ENCODE peak calls at places on chromosomes 3 and 15, in six cellular contexts. S is neural progenitor cell, I is HCT116, P is PC-3, K is GM23338, J is OCI-LY7. V is an unnamed sample.

GRCh38 chr3:9250236-9250635 is 790 bp upstream of the SRGAP3 start:
- DNase-seq in I (no peak), P (no peak), K (peak; percentile 51), S (peak; percentile 28), J (no peak), V (no peak)

GRCh38 chr15:92941668-92942067 is 41.5 kb downstream of the CHD2 start:
- DNase-seq in P (no peak), J (no peak), S (no peak), I (no peak), K (no peak), V (no peak)

GRCh38 chr15:52558196-52558595 is 10.6 kb downstream of the ARPP19 start:
- DNase-seq in S (no peak), P (no peak), K (no peak), J (no peak), I (no peak), V (no peak)

GRCh38 chr15:41936649-41937567 is 35.4 kb downstream of the EHD4 start:
- DNase-seq in J (no peak), P (no peak), K (no peak), S (no peak), I (no peak), V (no peak)

GRCh38 chr15:98480858-98481257 is 167.5 kb upstream of the IGF1R start:
- DNase-seq in P (no peak), S (no peak), I (no peak), K (no peak), J (no peak), V (no peak)

GRCh38 chr3:188916934-188917391 is 254.8 kb upstream of the TPRG1 start:
- DNase-seq in P (no peak), J (peak; percentile 78), K (no peak), I (no peak), S (no peak), V (no peak)

GRCh38 chr3:183438749-183439148 is 10.3 kb upstream of the MCF2L2 start:
- DNase-seq in P (no peak), S (no peak), I (no peak), J (no peak), K (no peak), V (no peak)

GRCh38 chr15:68574629-68575028 is 4.2 kb upstream of the CORO2B start:
- DNase-seq in K (no peak), S (no peak), I (no peak), P (no peak), J (no peak), V (no peak)

GRCh38 chr3:33490641-33491241 is 50.5 kb upstream of the UBP1 start:
- DNase-seq in K (no peak), I (no peak), P (no peak), S (no peak), J (peak; percentile 2), V (no peak)

GRCh38 chr3:10955694-10956453 is 36.7 kb upstream of the SLC6A1 start:
- DNase-seq in P (no peak), S (no peak), K (no peak), I (no peak), J (no peak), V (no peak)

GRCh38 chr15:55224892-55225291 is 28.2 kb upstream of the RSL24D1 start:
- DNase-seq in S (no peak), J (no peak), P (no peak), K (no peak), I (no peak), V (no peak)

DNA sequence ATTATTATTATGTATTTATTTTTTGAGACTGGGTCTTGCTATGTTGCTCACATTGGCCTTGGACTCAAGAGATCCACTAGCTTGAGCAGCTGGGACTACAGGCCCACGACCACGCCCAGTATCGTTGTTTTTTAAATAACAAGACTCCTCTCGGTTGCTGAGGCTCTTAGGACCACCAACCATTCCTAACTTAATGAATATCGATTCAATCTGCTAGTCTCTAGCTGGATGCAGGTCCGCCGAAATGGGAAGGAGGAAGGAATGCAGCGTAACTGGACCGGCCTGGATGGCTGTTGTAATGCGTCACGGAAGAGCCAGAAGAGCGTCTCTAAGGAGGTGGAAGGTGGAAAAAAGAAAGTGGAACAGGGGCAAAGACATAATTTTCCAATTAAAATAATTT is 1.7 kb downstream of the ANXA2 start:
- DNase-seq in P (peak; percentile 34), I (no peak), S (no peak), J (no peak), K (peak; percentile 81), V (no peak)
- H3K27ac ChIP-seq in P (peak overlapping the region; percentile 98), I (peak overlapping the region; percentile 96), S (no peak overlapping the region), J (no peak overlapping the region), K (no peak overlapping the region), V (no peak overlapping the region)

DNA sequence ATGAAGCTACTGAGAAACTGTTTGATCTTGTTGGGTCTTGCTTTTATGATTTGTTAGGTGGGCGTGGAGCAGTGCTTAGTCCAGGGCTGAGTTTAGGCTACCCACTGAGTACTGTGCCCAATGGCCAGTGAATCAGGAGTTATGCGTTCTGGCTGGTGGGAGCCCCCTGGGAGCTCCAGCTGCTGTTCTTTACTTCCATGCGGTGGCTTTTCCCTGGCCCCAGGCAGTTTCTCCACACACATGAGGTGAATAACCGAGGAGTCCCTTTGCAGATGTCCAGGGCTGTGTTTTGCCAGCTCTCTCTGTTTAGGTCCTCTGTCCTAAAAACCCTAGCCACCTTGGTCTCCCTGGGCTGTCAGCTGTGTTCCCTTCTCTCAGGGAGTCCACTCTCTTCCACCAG is 106.5 kb downstream of the KLF13 start:
- DNase-seq in J (no peak), I (no peak), S (no peak), P (no peak), K (no peak), V (no peak)
- TF ChIP-seq EZH2phosphoT487 in J (no peak), I (no peak), S (no peak), P (no peak), K (no peak), V (no peak)

GRCh38 chr3:185724761-185725160 is 100.1 kb downstream of the IGF2BP2 start:
- DNase-seq in P (no peak), I (no peak), S (peak; percentile 38), K (peak; percentile 52), J (no peak), V (no peak)
- H3K4me1 ChIP-seq in P (peaks cover 35% of the 10 kb centered on the region), I (peaks cover 17% of the 10 kb centered on the region), S (peaks cover 38% of the 10 kb centered on the region), K (peaks cover 61% of the 10 kb centered on the region), J (no peaks in the 10 kb centered on the region), V (peaks cover 12% of the 10 kb centered on the region)

DNA sequence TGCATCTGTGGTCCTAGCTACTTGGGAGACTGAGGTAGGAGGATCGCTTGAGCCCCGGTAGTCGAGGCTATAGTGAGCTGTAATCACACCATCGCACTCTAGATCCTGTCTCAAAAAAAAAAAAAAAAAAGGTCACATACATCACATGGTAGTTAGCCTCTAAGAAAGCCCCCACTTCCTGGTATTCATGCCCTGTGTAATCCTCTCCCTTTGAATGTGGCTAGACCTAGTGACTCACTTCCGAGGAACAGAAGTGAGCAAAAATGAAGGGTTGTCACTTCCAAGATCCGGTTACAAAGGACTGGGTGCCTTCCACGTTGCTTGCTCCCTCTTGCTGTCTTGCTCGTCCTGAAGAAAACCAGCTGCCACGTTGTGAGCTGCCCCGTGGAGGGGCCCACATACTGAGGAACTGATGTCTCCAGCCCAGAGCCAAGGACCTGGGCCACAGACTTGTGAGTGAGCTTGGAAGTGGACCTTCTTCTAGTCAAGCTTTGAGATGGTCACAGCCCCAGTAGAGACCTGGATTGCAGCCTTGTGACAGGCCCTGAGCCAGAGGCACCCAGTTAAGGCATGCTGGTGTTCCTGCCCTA is 12.6 kb upstream of the LCTL start:
- DNase-seq in I (peak; percentile 21), J (no peak), S (no peak), K (no peak), P (peak; percentile 73), V (no peak)
- H3K27ac ChIP-seq in I (no peak overlapping the region), J (no peak overlapping the region), S (no peak overlapping the region), K (no peak overlapping the region), P (peak overlapping the region; percentile 15), V (no peak overlapping the region)

GRCh38 chr3:38131621-38132369 is 5.1 kb downstream of the ACAA1 start:
- DNase-seq in P (no peak), J (no peak), K (peak; percentile 90), I (no peak), S (peak; percentile 77), V (peak; percentile 22)
- TF ChIP-seq EZH2phosphoT487 in P (no peak), J (no peak), K (no peak), I (no peak), S (no peak), V (no peak)

V was measured in MM.1S.